ENCODE peak calls at places on chromosomes 12 and 14, in seven cellular contexts. One of them, this sample, is unnamed.

GRCh38 chr12:66916189-66916588 is 237.3 kb upstream of the GRIP1 start:
- DNase-seq in IMR-90: no peak
- DNase-seq in neuronal stem cell: no peak
- DNase-seq in trophoblast cell: peak; percentile 63
- DNase-seq in H1: no peak
- DNase-seq in mesenchymal stem cell: no peak
- DNase-seq in H9: no peak
- DNase-seq in this sample: no peak

GRCh38 chr12:105862163-105862821 is 276.5 kb downstream of the NUAK1 start:
- DNase-seq in IMR-90: no peak
- DNase-seq in neuronal stem cell: no peak
- DNase-seq in trophoblast cell: no peak
- DNase-seq in H1: no peak
- DNase-seq in mesenchymal stem cell: no peak
- DNase-seq in H9: no peak
- DNase-seq in this sample: no peak

GRCh38 chr12:9668141-9669018 is 1.1 kb upstream of the CLEC2D start:
- DNase-seq in IMR-90: peak; percentile 33
- DNase-seq in neuronal stem cell: no peak
- DNase-seq in trophoblast cell: no peak
- DNase-seq in H1: no peak
- DNase-seq in mesenchymal stem cell: no peak
- DNase-seq in H9: no peak
- DNase-seq in this sample: no peak

GRCh38 chr12:49359671-49360070 is 7.6 kb upstream of the SPATS2 start:
- DNase-seq in IMR-90: no peak
- DNase-seq in neuronal stem cell: no peak
- DNase-seq in trophoblast cell: no peak
- DNase-seq in H1: no peak
- DNase-seq in mesenchymal stem cell: no peak
- DNase-seq in H9: no peak
- DNase-seq in this sample: no peak

GRCh38 chr12:19220205-19220604 is 90.7 kb downstream of the PLEKHA5 start:
- DNase-seq in IMR-90: peak; percentile 94
- DNase-seq in neuronal stem cell: no peak
- DNase-seq in trophoblast cell: peak; percentile 52
- DNase-seq in H1: no peak
- DNase-seq in mesenchymal stem cell: peak; percentile 73
- DNase-seq in H9: no peak
- DNase-seq in this sample: no peak

GRCh38 chr12:117679776-117680175 is 289.0 kb downstream of the KSR2 start:
- DNase-seq in IMR-90: no peak
- DNase-seq in neuronal stem cell: no peak
- DNase-seq in trophoblast cell: no peak
- DNase-seq in H1: no peak
- DNase-seq in mesenchymal stem cell: peak; percentile 48
- DNase-seq in H9: no peak
- DNase-seq in this sample: no peak

GRCh38 chr14:91250912-91251311 is 6.4 kb upstream of the GPR68 start:
- DNase-seq in IMR-90: no peak
- DNase-seq in neuronal stem cell: no peak
- DNase-seq in trophoblast cell: no peak
- DNase-seq in H1: no peak
- DNase-seq in mesenchymal stem cell: no peak
- DNase-seq in H9: no peak
- DNase-seq in this sample: no peak

GRCh38 chr14:30193791-30194407 is 266.3 kb upstream of the PRKD1 start:
- DNase-seq in IMR-90: peak; percentile 94
- DNase-seq in neuronal stem cell: no peak
- DNase-seq in trophoblast cell: peak; percentile 83
- DNase-seq in H1: no peak
- DNase-seq in mesenchymal stem cell: peak; percentile 69
- DNase-seq in H9: no peak
- DNase-seq in this sample: no peak

GRCh38 chr14:89481167-89481566 is 64.1 kb upstream of the FOXN3 start:
- DNase-seq in IMR-90: no peak
- DNase-seq in neuronal stem cell: no peak
- DNase-seq in trophoblast cell: no peak
- DNase-seq in H1: no peak
- DNase-seq in mesenchymal stem cell: peak; percentile 37
- DNase-seq in H9: no peak
- DNase-seq in this sample: no peak

GRCh38 chr14:22386924-22387775 is 201.9 kb downstream of the DAD1 start:
- DNase-seq in IMR-90: peak; percentile 72
- DNase-seq in neuronal stem cell: peak; percentile 86
- DNase-seq in trophoblast cell: peak; percentile 92
- DNase-seq in H1: peak; percentile 9
- DNase-seq in mesenchymal stem cell: peak; percentile 75
- DNase-seq in H9: peak; percentile 72
- DNase-seq in this sample: peak; percentile 80

GRCh38 chr12:40573024-40573423 is 119.2 kb upstream of the CNTN1 start:
- DNase-seq in IMR-90: no peak
- DNase-seq in neuronal stem cell: no peak
- DNase-seq in trophoblast cell: no peak
- DNase-seq in H1: no peak
- DNase-seq in mesenchymal stem cell: no peak
- DNase-seq in H9: no peak
- DNase-seq in this sample: no peak

GRCh38 chr14:86787782-86788181 is 1205.2 kb downstream of the GALC start:
- DNase-seq in IMR-90: peak; percentile 65
- DNase-seq in neuronal stem cell: no peak
- DNase-seq in trophoblast cell: no peak
- DNase-seq in H1: no peak
- DNase-seq in mesenchymal stem cell: peak; percentile 69
- DNase-seq in H9: no peak
- DNase-seq in this sample: peak; percentile 9

GRCh38 chr14:104980601-104981531 is 2.7 kb upstream of the AHNAK2 start:
- DNase-seq in IMR-90: no peak
- DNase-seq in neuronal stem cell: no peak
- DNase-seq in trophoblast cell: no peak
- DNase-seq in H1: no peak
- DNase-seq in mesenchymal stem cell: no peak
- DNase-seq in H9: no peak
- DNase-seq in this sample: no peak

GRCh38 chr12:104998423-104999346 is 12.6 kb downstream of the NOPCHAP1 start:
- DNase-seq in IMR-90: no peak
- DNase-seq in neuronal stem cell: no peak
- DNase-seq in trophoblast cell: no peak
- DNase-seq in H1: no peak
- DNase-seq in mesenchymal stem cell: no peak
- DNase-seq in H9: no peak
- DNase-seq in this sample: no peak

GRCh38 chr12:133129368-133130037 is 571 bp downstream of the ZNF891 start:
- DNase-seq in IMR-90: peak; percentile 15
- DNase-seq in neuronal stem cell: no peak
- DNase-seq in trophoblast cell: peak; percentile 60
- DNase-seq in H1: no peak
- DNase-seq in mesenchymal stem cell: no peak
- DNase-seq in H9: no peak
- DNase-seq in this sample: no peak

GRCh38 chr12:89351489-89352241 is 636 bp downstream of the DUSP6 start:
- DNase-seq in IMR-90: peak; percentile 35
- DNase-seq in neuronal stem cell: no peak
- DNase-seq in trophoblast cell: peak; percentile 66
- DNase-seq in H1: no peak
- DNase-seq in mesenchymal stem cell: no peak
- DNase-seq in H9: no peak
- DNase-seq in this sample: no peak

DNA sequence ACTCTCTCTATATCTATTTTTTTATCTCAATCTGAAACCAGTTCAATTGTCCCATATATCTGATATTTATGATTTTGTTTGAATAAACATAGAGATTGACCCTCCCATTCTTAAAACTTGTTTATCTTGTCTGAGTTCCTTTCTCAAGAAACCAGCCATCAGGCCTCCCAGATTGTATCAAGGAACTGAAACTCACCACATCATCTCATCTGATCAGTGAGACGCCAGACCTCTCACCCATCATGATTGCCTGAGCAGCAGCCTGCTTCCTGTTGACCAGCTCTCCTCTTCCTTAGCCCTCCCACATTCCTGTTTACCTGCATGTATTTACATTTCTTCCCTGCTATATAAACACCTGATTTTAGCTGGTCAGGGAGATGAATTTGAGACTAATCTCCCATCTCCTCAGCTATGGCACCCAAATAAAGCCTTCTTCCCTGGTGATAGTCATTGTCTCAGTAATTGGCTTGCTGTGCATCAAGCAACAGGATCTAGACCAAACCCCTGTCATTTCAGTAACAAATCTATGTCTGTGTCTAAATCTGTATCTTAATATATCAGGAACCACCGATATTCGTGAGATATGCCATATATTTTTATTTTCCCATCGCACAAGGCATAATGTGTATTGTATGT is 323.6 kb downstream of the TMTC2 start:
- DNase-seq in IMR-90: no peak
- DNase-seq in neuronal stem cell: no peak
- DNase-seq in trophoblast cell: no peak
- DNase-seq in H1: no peak
- DNase-seq in mesenchymal stem cell: no peak
- DNase-seq in H9: no peak
- DNase-seq in this sample: no peak
- H2BK5ac ChIP-seq in IMR-90: no peak overlapping the region
- H2BK5ac ChIP-seq in neuronal stem cell: no peak overlapping the region
- H2BK5ac ChIP-seq in trophoblast cell: no peak overlapping the region
- H2BK5ac ChIP-seq in H1: no peak overlapping the region
- H2BK5ac ChIP-seq in mesenchymal stem cell: no peak overlapping the region
- H2BK5ac ChIP-seq in H9: no peak overlapping the region
- H2BK5ac ChIP-seq in this sample: no peak overlapping the region

DNA sequence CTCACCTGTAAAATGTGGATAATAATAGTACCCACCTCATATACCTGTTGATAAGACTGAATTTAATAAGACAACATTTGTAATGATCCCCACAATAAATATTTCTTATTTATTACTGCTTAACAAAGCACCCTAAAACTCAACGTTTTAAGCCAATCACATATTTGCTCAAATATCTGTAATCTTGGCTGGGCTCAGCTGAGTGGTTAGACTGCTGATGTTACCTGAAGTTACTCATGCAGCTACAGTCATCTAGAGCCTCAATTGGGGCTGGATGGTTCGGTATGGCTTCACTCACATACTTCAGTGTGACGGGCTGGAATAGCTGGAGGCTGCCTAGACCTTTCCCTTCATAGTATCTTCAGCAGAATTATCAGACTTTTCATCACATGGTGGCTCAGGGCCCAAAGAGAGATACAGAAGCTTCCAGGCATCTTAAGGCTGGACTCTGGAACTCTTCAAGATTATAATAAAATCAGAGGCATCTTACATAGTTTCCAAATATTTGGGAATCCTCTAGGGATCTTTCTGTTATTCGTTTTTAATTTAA is 4.3 kb upstream of the OR5AU1 start:
- DNase-seq in IMR-90: no peak
- DNase-seq in neuronal stem cell: no peak
- DNase-seq in trophoblast cell: peak; percentile 73
- DNase-seq in H1: no peak
- DNase-seq in mesenchymal stem cell: no peak
- DNase-seq in H9: no peak
- DNase-seq in this sample: no peak
- H2BK5ac ChIP-seq in IMR-90: no peak overlapping the region
- H2BK5ac ChIP-seq in neuronal stem cell: no peak overlapping the region
- H2BK5ac ChIP-seq in trophoblast cell: no peak overlapping the region
- H2BK5ac ChIP-seq in H1: no peak overlapping the region
- H2BK5ac ChIP-seq in mesenchymal stem cell: no peak overlapping the region
- H2BK5ac ChIP-seq in H9: no peak overlapping the region
- H2BK5ac ChIP-seq in this sample: no peak overlapping the region

GRCh38 chr14:77323571-77323970 is 2.7 kb downstream of the GSTZ1 start:
- DNase-seq in IMR-90: no peak
- DNase-seq in neuronal stem cell: no peak
- DNase-seq in trophoblast cell: no peak
- DNase-seq in H1: no peak
- DNase-seq in mesenchymal stem cell: no peak
- DNase-seq in H9: no peak
- DNase-seq in this sample: no peak

GRCh38 chr14:77325746-77326094 is 4.9 kb downstream of the GSTZ1 start:
- DNase-seq in IMR-90: no peak
- DNase-seq in neuronal stem cell: no peak
- DNase-seq in trophoblast cell: no peak
- DNase-seq in H1: no peak
- DNase-seq in mesenchymal stem cell: no peak
- DNase-seq in H9: peak; percentile 58
- DNase-seq in this sample: peak; percentile 59

GRCh38 chr14:77322951-77323350 is 2.1 kb downstream of the GSTZ1 start:
- DNase-seq in IMR-90: no peak
- DNase-seq in neuronal stem cell: no peak
- DNase-seq in trophoblast cell: no peak
- DNase-seq in H1: no peak
- DNase-seq in mesenchymal stem cell: no peak
- DNase-seq in H9: no peak
- DNase-seq in this sample: no peak

GRCh38 chr14:77324816-77325745 is 4.2 kb downstream of the GSTZ1 start:
- DNase-seq in IMR-90: no peak
- DNase-seq in neuronal stem cell: no peak
- DNase-seq in trophoblast cell: no peak
- DNase-seq in H1: no peak
- DNase-seq in mesenchymal stem cell: no peak
- DNase-seq in H9: no peak
- DNase-seq in this sample: no peak

DNA sequence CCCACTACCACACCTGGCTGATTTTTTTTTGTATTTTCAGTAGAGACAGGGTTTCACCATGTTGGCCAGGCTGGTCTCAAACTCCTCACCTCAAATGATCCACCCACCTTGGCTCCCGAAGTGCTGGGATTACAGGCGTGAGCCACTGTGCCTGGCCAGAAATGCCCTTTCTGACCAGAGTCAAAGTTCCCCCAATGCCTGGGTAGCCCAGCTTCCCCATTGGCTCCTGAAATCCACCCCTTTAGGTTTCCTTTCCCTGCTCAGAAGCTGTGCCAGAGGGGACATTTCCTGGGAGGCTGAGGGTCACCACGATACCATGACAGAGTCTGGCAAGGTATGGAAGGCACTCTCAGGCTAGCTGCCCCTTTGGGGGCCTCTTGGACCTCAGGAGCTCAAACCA is 3.5 kb downstream of the GSTZ1 start:
- DNase-seq in IMR-90: no peak
- DNase-seq in neuronal stem cell: no peak
- DNase-seq in trophoblast cell: no peak
- DNase-seq in H1: no peak
- DNase-seq in mesenchymal stem cell: no peak
- DNase-seq in H9: no peak
- DNase-seq in this sample: no peak
- H2BK5ac ChIP-seq in IMR-90: no peak overlapping the region
- H2BK5ac ChIP-seq in neuronal stem cell: no peak overlapping the region
- H2BK5ac ChIP-seq in trophoblast cell: no peak overlapping the region
- H2BK5ac ChIP-seq in H1: no peak overlapping the region
- H2BK5ac ChIP-seq in mesenchymal stem cell: no peak overlapping the region
- H2BK5ac ChIP-seq in H9: no peak overlapping the region
- H2BK5ac ChIP-seq in this sample: no peak overlapping the region

DNA sequence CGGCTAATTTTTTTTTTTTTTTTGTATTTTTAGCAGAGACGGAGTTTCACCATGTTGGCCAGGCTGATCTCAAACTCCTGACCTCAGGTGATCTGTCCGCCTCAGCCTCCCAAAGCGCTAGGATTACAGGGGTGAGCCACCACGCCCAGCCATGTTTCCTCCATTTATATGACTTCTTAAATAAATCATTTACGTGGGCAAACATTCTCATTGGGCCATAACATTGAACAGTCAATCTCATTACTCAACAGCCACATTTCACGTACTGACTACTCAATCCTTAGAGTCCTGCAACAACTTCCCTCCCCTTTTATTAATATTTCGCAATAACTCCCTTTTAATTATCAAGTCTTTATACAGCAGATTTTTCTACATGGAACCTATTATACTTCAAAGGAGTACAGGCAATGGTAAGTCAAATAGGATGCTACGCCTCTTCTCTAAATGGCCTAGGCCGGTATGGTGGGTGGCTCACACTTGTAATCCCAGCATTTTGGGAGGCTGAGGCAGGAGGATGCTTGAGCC is 7.4 kb upstream of the CSRNP2 start:
- DNase-seq in IMR-90: no peak
- DNase-seq in neuronal stem cell: no peak
- DNase-seq in trophoblast cell: no peak
- DNase-seq in H1: no peak
- DNase-seq in mesenchymal stem cell: no peak
- DNase-seq in H9: no peak
- DNase-seq in this sample: no peak
- H2BK5ac ChIP-seq in IMR-90: no peak overlapping the region
- H2BK5ac ChIP-seq in neuronal stem cell: no peak overlapping the region
- H2BK5ac ChIP-seq in trophoblast cell: no peak overlapping the region
- H2BK5ac ChIP-seq in H1: no peak overlapping the region
- H2BK5ac ChIP-seq in mesenchymal stem cell: no peak overlapping the region
- H2BK5ac ChIP-seq in H9: no peak overlapping the region
- H2BK5ac ChIP-seq in this sample: no peak overlapping the region